ENCODE peak calls at places on chromosomes 11 and 22, in seven cellular contexts. One of them, this sample, is unnamed.
A peak's percentile ranks its signal among the peaks of the same experiment; 100 is the strongest.

GRCh38 chr22:27215826-27216320 is 558.5 kb downstream of the MIAT start:
- DNase-seq in heart left ventricle: no peak
- DNase-seq in neural progenitor cell: no peak
- DNase-seq in PC-3: no peak
- DNase-seq in fibroblast of villous mesenchyme: no peak
- DNase-seq in fibroblast of lung: peak; percentile 66
- DNase-seq in progenitor cell of endocrine pancreas: no peak
- DNase-seq in this sample: no peak

GRCh38 chr11:93248602-93249001 is 50.8 kb upstream of the SLC36A4 start:
- DNase-seq in fibroblast of lung: no peak
- DNase-seq in fibroblast of villous mesenchyme: peak; percentile 14
- DNase-seq in neural progenitor cell: no peak
- DNase-seq in heart left ventricle: no peak
- DNase-seq in progenitor cell of endocrine pancreas: no peak
- DNase-seq in PC-3: peak; percentile 39
- DNase-seq in this sample: no peak

GRCh38 chr11:123745764-123746451 is 4.4 kb upstream of the ZNF202 start:
- DNase-seq in fibroblast of lung: no peak
- DNase-seq in PC-3: no peak
- DNase-seq in neural progenitor cell: peak; percentile 41
- DNase-seq in fibroblast of villous mesenchyme: no peak
- DNase-seq in progenitor cell of endocrine pancreas: no peak
- DNase-seq in heart left ventricle: no peak
- DNase-seq in this sample: no peak

GRCh38 chr11:3206922-3207204 is 11.8 kb downstream of the MRGPRG start:
- DNase-seq in PC-3: no peak
- DNase-seq in heart left ventricle: no peak
- DNase-seq in fibroblast of lung: no peak
- DNase-seq in fibroblast of villous mesenchyme: no peak
- DNase-seq in neural progenitor cell: no peak
- DNase-seq in progenitor cell of endocrine pancreas: no peak
- DNase-seq in this sample: no peak

GRCh38 chr11:14443642-14444041 is 56.0 kb downstream of the COPB1 start:
- DNase-seq in neural progenitor cell: no peak
- DNase-seq in progenitor cell of endocrine pancreas: no peak
- DNase-seq in heart left ventricle: no peak
- DNase-seq in fibroblast of lung: peak; percentile 64
- DNase-seq in fibroblast of villous mesenchyme: peak; percentile 50
- DNase-seq in PC-3: peak; percentile 77
- DNase-seq in this sample: peak; percentile 59

GRCh38 chr11:123202155-123202714 is 7.2 kb upstream of the CLMP start:
- DNase-seq in fibroblast of lung: peak; percentile 51
- DNase-seq in PC-3: no peak
- DNase-seq in heart left ventricle: peak; percentile 29
- DNase-seq in fibroblast of villous mesenchyme: peak; percentile 98
- DNase-seq in progenitor cell of endocrine pancreas: no peak
- DNase-seq in neural progenitor cell: peak; percentile 52
- DNase-seq in this sample: no peak

GRCh38 chr11:123454060-123454651 is 24.1 kb downstream of the GRAMD1B start:
- DNase-seq in PC-3: peak; percentile 99
- DNase-seq in neural progenitor cell: no peak
- DNase-seq in fibroblast of lung: peak; percentile 68
- DNase-seq in heart left ventricle: no peak
- DNase-seq in fibroblast of villous mesenchyme: no peak
- DNase-seq in progenitor cell of endocrine pancreas: no peak
- DNase-seq in this sample: no peak

GRCh38 chr11:66967670-66968425 is 7.3 kb upstream of the C11orf86 start:
- DNase-seq in progenitor cell of endocrine pancreas: no peak
- DNase-seq in heart left ventricle: no peak
- DNase-seq in fibroblast of villous mesenchyme: peak; percentile 89
- DNase-seq in neural progenitor cell: no peak
- DNase-seq in fibroblast of lung: peak; percentile 80
- DNase-seq in PC-3: peak; percentile 94
- DNase-seq in this sample: no peak

GRCh38 chr11:12222099-12222751 is 111.8 kb downstream of the MICAL2 start:
- DNase-seq in fibroblast of villous mesenchyme: peak; percentile 35
- DNase-seq in fibroblast of lung: peak; percentile 72
- DNase-seq in progenitor cell of endocrine pancreas: no peak
- DNase-seq in neural progenitor cell: no peak
- DNase-seq in PC-3: no peak
- DNase-seq in heart left ventricle: peak; percentile 76
- DNase-seq in this sample: no peak

GRCh38 chr11:109085708-109086373 is 336.1 kb upstream of the C11orf87 start:
- DNase-seq in fibroblast of lung: peak; percentile 28
- DNase-seq in heart left ventricle: peak; percentile 24
- DNase-seq in fibroblast of villous mesenchyme: peak; percentile 67
- DNase-seq in neural progenitor cell: no peak
- DNase-seq in PC-3: peak; percentile 25
- DNase-seq in progenitor cell of endocrine pancreas: no peak
- DNase-seq in this sample: no peak

GRCh38 chr11:13368041-13368446 is 90.5 kb downstream of the BMAL1 start:
- DNase-seq in neural progenitor cell: no peak
- DNase-seq in progenitor cell of endocrine pancreas: no peak
- DNase-seq in fibroblast of lung: peak; percentile 76
- DNase-seq in heart left ventricle: no peak
- DNase-seq in PC-3: no peak
- DNase-seq in fibroblast of villous mesenchyme: peak; percentile 20
- DNase-seq in this sample: no peak

GRCh38 chr11:79412761-79413160 is 28.1 kb downstream of the TENM4 start:
- DNase-seq in progenitor cell of endocrine pancreas: no peak
- DNase-seq in heart left ventricle: no peak
- DNase-seq in fibroblast of lung: peak; percentile 46
- DNase-seq in fibroblast of villous mesenchyme: no peak
- DNase-seq in neural progenitor cell: no peak
- DNase-seq in PC-3: no peak
- DNase-seq in this sample: no peak

GRCh38 chr11:13889566-13890214 is 72.8 kb upstream of the SPON1 start:
- DNase-seq in progenitor cell of endocrine pancreas: no peak
- DNase-seq in fibroblast of villous mesenchyme: no peak
- DNase-seq in PC-3: peak; percentile 12
- DNase-seq in fibroblast of lung: no peak
- DNase-seq in neural progenitor cell: no peak
- DNase-seq in heart left ventricle: no peak
- DNase-seq in this sample: no peak

GRCh38 chr11:47980093-47980906 is at the start of gene PTPRJ:
- DNase-seq in fibroblast of lung: peak; percentile 66
- DNase-seq in progenitor cell of endocrine pancreas: peak; percentile 55
- DNase-seq in heart left ventricle: peak; percentile 58
- DNase-seq in fibroblast of villous mesenchyme: peak; percentile 57
- DNase-seq in PC-3: peak; percentile 49
- DNase-seq in neural progenitor cell: peak; percentile 91
- DNase-seq in this sample: peak; percentile 52

GRCh38 chr11:93477684-93478234 is 65.4 kb downstream of the SMCO4 start:
- DNase-seq in PC-3: no peak
- DNase-seq in neural progenitor cell: peak; percentile 85
- DNase-seq in progenitor cell of endocrine pancreas: no peak
- DNase-seq in fibroblast of lung: peak; percentile 26
- DNase-seq in heart left ventricle: no peak
- DNase-seq in fibroblast of villous mesenchyme: no peak
- DNase-seq in this sample: no peak

GRCh38 chr11:24598636-24599035 is 101.8 kb downstream of the LUZP2 start:
- DNase-seq in neural progenitor cell: peak; percentile 21
- DNase-seq in progenitor cell of endocrine pancreas: no peak
- DNase-seq in heart left ventricle: no peak
- DNase-seq in fibroblast of lung: no peak
- DNase-seq in fibroblast of villous mesenchyme: no peak
- DNase-seq in PC-3: no peak
- DNase-seq in this sample: no peak

GRCh38 chr22:39185601-39186012 is 33.1 kb upstream of the CBX7 start:
- DNase-seq in progenitor cell of endocrine pancreas: no peak
- DNase-seq in heart left ventricle: peak; percentile 71
- DNase-seq in neural progenitor cell: no peak
- DNase-seq in PC-3: no peak
- DNase-seq in fibroblast of lung: peak; percentile 29
- DNase-seq in fibroblast of villous mesenchyme: peak; percentile 77
- DNase-seq in this sample: no peak

DNA sequence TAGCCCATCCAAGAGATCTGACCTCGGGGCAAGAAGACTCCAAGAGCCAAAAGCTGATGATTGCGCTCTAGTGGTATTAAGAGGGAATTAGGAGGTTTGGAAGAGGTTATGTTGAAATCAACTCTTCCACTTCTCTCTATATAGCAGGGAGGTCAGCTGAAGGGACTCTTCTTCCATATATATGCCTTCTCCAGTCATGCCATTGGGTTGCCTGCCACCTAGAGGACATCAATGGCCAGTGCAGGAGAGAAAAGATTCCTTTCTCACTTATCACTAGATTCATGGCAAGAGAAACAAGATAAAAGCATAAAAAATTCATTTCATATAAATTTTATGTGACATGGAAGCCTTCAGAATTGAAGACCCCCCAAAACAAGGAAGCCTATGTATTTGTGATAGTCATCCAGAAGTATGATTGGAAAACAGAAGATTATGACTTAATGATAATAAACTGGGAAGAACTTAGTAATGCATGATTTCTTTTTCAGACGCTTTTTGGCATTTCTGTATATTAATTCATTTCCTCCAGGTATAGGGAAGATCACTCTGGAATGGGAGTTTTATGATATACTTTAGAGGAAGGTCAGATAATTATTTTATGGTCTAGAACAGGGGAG is 435.1 kb upstream of the DDI1 start:
- DNase-seq in fibroblast of lung: peak; percentile 47
- DNase-seq in PC-3: peak; percentile 88
- DNase-seq in neural progenitor cell: peak; percentile 67
- DNase-seq in progenitor cell of endocrine pancreas: peak; percentile 13
- DNase-seq in fibroblast of villous mesenchyme: peak; percentile 78
- DNase-seq in heart left ventricle: peak; percentile 12
- DNase-seq in this sample: peak; percentile 26
- TF ChIP-seq CTCF in fibroblast of lung: peak; percentile 96
- TF ChIP-seq CTCF in PC-3: peak; percentile 98
- TF ChIP-seq CTCF in neural progenitor cell: peak; percentile 95
- TF ChIP-seq CTCF in progenitor cell of endocrine pancreas: peak; percentile 92
- TF ChIP-seq CTCF in fibroblast of villous mesenchyme: peak; percentile 98
- TF ChIP-seq CTCF in heart left ventricle: peak; percentile 93
- TF ChIP-seq CTCF in this sample: no peak

DNA sequence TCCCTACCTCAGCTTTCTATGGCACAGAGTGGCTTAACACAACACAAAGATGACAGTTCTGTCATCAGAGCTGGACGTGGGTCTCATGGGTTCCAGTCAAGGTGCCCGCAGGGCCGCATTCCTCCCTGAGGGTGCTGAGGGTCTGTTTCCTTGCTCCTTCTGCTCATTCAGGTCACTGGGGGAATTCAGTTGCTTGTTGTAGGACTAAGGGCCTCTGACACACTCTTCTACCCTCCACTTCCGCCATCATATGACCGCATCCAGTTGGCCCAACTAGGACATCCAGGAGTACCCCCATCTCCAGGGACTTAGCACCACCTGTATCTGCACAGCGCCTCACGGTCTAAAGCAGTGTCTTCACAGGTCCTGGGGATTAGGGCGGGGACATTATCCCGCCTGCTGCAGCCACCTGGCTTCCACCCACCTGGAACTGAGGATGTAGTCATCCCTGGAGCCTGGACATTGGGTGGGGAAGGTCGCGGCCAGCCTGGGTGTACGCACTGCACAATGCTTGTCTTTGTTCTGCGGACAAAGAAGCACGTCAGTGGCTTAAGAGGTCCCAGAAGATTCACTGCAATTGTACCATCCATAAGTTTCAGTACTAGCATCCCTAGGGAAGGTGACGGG is 342.3 kb upstream of the B3GAT1 start:
- DNase-seq in fibroblast of villous mesenchyme: no peak
- DNase-seq in PC-3: no peak
- DNase-seq in heart left ventricle: no peak
- DNase-seq in fibroblast of lung: no peak
- DNase-seq in progenitor cell of endocrine pancreas: no peak
- DNase-seq in neural progenitor cell: no peak
- DNase-seq in this sample: no peak
- TF ChIP-seq CTCF in fibroblast of villous mesenchyme: no peak
- TF ChIP-seq CTCF in PC-3: no peak
- TF ChIP-seq CTCF in heart left ventricle: no peak
- TF ChIP-seq CTCF in fibroblast of lung: no peak
- TF ChIP-seq CTCF in progenitor cell of endocrine pancreas: no peak
- TF ChIP-seq CTCF in neural progenitor cell: no peak
- TF ChIP-seq CTCF in this sample: no peak

GRCh38 chr22:45707605-45708004 is 36.0 kb downstream of the ATXN10 start:
- DNase-seq in neural progenitor cell: no peak
- DNase-seq in PC-3: no peak
- DNase-seq in fibroblast of villous mesenchyme: no peak
- DNase-seq in progenitor cell of endocrine pancreas: no peak
- DNase-seq in heart left ventricle: no peak
- DNase-seq in fibroblast of lung: no peak
- DNase-seq in this sample: no peak
- TF ChIP-seq CTCF in neural progenitor cell: no peak
- TF ChIP-seq CTCF in PC-3: no peak
- TF ChIP-seq CTCF in fibroblast of villous mesenchyme: no peak
- TF ChIP-seq CTCF in progenitor cell of endocrine pancreas: no peak
- TF ChIP-seq CTCF in heart left ventricle: no peak
- TF ChIP-seq CTCF in fibroblast of lung: no peak
- TF ChIP-seq CTCF in this sample: no peak

GRCh38 chr22:38118182-38118581 is 7.7 kb upstream of the BAIAP2L2 start:
- DNase-seq in PC-3: no peak
- DNase-seq in progenitor cell of endocrine pancreas: no peak
- DNase-seq in fibroblast of villous mesenchyme: no peak
- DNase-seq in heart left ventricle: no peak
- DNase-seq in fibroblast of lung: no peak
- DNase-seq in neural progenitor cell: no peak
- DNase-seq in this sample: no peak
- TF ChIP-seq CTCF in PC-3: no peak
- TF ChIP-seq CTCF in progenitor cell of endocrine pancreas: no peak
- TF ChIP-seq CTCF in fibroblast of villous mesenchyme: no peak
- TF ChIP-seq CTCF in heart left ventricle: no peak
- TF ChIP-seq CTCF in fibroblast of lung: no peak
- TF ChIP-seq CTCF in neural progenitor cell: no peak
- TF ChIP-seq CTCF in this sample: no peak

GRCh38 chr11:8930456-8931175 is 2.1 kb downstream of the C11orf16 start:
- DNase-seq in progenitor cell of endocrine pancreas: no peak
- DNase-seq in fibroblast of lung: no peak
- DNase-seq in fibroblast of villous mesenchyme: no peak
- DNase-seq in neural progenitor cell: no peak
- DNase-seq in heart left ventricle: no peak
- DNase-seq in PC-3: no peak
- DNase-seq in this sample: no peak

GRCh38 chr11:8937159-8937558 is 4.4 kb upstream of the C11orf16 start:
- DNase-seq in heart left ventricle: no peak
- DNase-seq in PC-3: no peak
- DNase-seq in neural progenitor cell: no peak
- DNase-seq in progenitor cell of endocrine pancreas: no peak
- DNase-seq in fibroblast of lung: no peak
- DNase-seq in fibroblast of villous mesenchyme: no peak
- DNase-seq in this sample: no peak

GRCh38 chr11:8934735-8935478 is 2.2 kb upstream of the C11orf16 start:
- DNase-seq in progenitor cell of endocrine pancreas: no peak
- DNase-seq in PC-3: peak; percentile 57
- DNase-seq in fibroblast of villous mesenchyme: peak; percentile 94
- DNase-seq in neural progenitor cell: no peak
- DNase-seq in fibroblast of lung: peak; percentile 91
- DNase-seq in heart left ventricle: no peak
- DNase-seq in this sample: peak; percentile 6

GRCh38 chr11:8932564-8933180 is at the start of gene C11orf16:
- DNase-seq in fibroblast of villous mesenchyme: no peak
- DNase-seq in PC-3: no peak
- DNase-seq in heart left ventricle: no peak
- DNase-seq in fibroblast of lung: no peak
- DNase-seq in progenitor cell of endocrine pancreas: no peak
- DNase-seq in neural progenitor cell: no peak
- DNase-seq in this sample: no peak

DNA sequence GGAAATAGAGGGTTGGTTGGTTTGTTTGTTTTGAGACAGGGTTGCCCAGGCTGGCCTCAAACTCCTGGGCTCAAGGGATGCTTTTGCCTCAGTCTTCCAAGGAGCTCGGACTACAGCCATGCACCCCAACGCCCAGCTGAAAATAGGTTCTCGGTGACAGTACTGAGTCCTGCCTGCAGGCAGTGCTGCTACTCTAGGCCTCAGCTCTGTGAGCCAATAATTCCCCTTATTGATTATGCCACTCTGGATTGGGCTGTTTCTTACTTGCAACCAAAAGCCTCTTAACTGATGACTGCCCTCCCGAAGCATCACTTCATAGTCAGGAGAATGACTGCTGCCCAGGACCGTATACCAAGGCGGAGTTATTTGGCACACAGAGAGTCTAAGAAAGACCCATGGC is 1.2 kb upstream of the C11orf16 start:
- DNase-seq in neural progenitor cell: peak; percentile 36
- DNase-seq in fibroblast of lung: no peak
- DNase-seq in fibroblast of villous mesenchyme: no peak
- DNase-seq in heart left ventricle: no peak
- DNase-seq in PC-3: no peak
- DNase-seq in progenitor cell of endocrine pancreas: no peak
- DNase-seq in this sample: no peak
- TF ChIP-seq CTCF in neural progenitor cell: peak; percentile 49
- TF ChIP-seq CTCF in fibroblast of lung: no peak
- TF ChIP-seq CTCF in fibroblast of villous mesenchyme: no peak
- TF ChIP-seq CTCF in heart left ventricle: no peak
- TF ChIP-seq CTCF in PC-3: no peak
- TF ChIP-seq CTCF in progenitor cell of endocrine pancreas: peak; percentile 22
- TF ChIP-seq CTCF in this sample: no peak

This sample was measured in Calu3.